ENCODE peak calls at places on chromosomes 1 and 21, in four cellular contexts. M, T, C and X are unnamed samples.

GRCh38 chr1:154075746-154076145 is 79.1 kb downstream of the NUP210L start:
- DNase-seq in M (no peak), T (no peak), C (no peak), X (no peak)

GRCh38 chr1:6471086-6471841 is 5.3 kb upstream of the TNFRSF25 start:
- DNase-seq in M (no peak), T (no peak), C (no peak), X (peak)

GRCh38 chr1:40153073-40153770 is 8.0 kb upstream of the RLF start:
- DNase-seq in M (peak), T (peak), C (peak), X (no peak)

GRCh38 chr1:86227026-86227425 is 70.5 kb upstream of the COL24A1 start:
- DNase-seq in M (no peak), T (no peak), C (no peak), X (no peak)

GRCh38 chr21:35099310-35099709 is 50.2 kb upstream of the RUNX1 start:
- DNase-seq in M (no peak), T (no peak), C (no peak), X (no peak)

GRCh38 chr1:204190212-204191211 is 5.8 kb downstream of the KISS1 start:
- DNase-seq in M (no peak), T (no peak), C (peak), X (peak)

GRCh38 chr1:83931658-83932253 is 67.2 kb downstream of the TTLL7 start:
- DNase-seq in M (no peak), T (peak), C (peak), X (peak)

GRCh38 chr1:192592981-192593683 is 17.6 kb downstream of the RGS1 start:
- DNase-seq in M (no peak), T (no peak), C (no peak), X (no peak)

GRCh38 chr1:230243583-230244377 is 176.7 kb downstream of the GALNT2 start:
- DNase-seq in M (no peak), T (no peak), C (no peak), X (no peak)

GRCh38 chr1:242245255-242245654 is 246.4 kb upstream of the MAP1LC3C start:
- DNase-seq in M (no peak), T (no peak), C (no peak), X (no peak)
- TF ChIP-seq NFIC in M (no peak), T (no peak), C (no peak), X (no peak)

GRCh38 chr1:77394166-77394565 is 112.3 kb downstream of the AK5 start:
- DNase-seq in M (no peak), T (no peak), C (no peak), X (no peak)
- TF ChIP-seq ZBTB33 in M (no peak), T (no peak), C (no peak), X (no peak)

GRCh38 chr1:11273595-11274234 is 717 bp downstream of the UBIAD1 start:
- DNase-seq in M (no peak), T (no peak), C (no peak), X (no peak)
- TF ChIP-seq NFIC in M (no peak), T (no peak), C (no peak), X (no peak)

DNA sequence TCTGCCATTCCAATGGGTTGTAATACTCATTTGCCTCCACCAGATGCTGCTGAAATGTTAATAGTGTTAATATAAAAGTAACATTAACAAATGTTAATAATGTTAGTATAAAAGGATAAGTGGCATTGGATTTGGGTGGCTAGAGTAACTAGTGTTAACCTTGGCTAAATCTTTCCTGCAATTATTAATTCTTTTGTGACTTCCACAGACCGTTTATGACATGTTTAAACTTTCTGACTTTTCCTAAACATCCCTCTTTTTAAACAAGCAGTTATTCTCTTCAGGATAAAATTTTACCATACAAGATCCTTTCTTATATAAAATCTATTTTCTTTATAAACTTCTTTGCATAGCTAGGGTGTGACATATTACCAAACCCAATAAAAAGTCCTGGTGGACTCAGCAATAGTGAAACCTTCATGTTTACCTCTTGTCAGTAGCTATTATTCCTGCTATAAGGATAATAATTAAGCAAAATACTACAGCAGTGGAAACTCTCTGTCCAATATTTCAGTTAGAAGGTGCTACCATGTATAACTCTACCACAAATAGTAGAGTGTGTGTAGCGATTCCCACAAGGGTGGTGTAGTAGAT is 41.5 kb downstream of the CCDC30 start:
- DNase-seq in M (no peak), T (no peak), C (no peak), X (no peak)
- TF ChIP-seq ZBTB33 in M (no peak), T (no peak), C (no peak), X (no peak)

DNA sequence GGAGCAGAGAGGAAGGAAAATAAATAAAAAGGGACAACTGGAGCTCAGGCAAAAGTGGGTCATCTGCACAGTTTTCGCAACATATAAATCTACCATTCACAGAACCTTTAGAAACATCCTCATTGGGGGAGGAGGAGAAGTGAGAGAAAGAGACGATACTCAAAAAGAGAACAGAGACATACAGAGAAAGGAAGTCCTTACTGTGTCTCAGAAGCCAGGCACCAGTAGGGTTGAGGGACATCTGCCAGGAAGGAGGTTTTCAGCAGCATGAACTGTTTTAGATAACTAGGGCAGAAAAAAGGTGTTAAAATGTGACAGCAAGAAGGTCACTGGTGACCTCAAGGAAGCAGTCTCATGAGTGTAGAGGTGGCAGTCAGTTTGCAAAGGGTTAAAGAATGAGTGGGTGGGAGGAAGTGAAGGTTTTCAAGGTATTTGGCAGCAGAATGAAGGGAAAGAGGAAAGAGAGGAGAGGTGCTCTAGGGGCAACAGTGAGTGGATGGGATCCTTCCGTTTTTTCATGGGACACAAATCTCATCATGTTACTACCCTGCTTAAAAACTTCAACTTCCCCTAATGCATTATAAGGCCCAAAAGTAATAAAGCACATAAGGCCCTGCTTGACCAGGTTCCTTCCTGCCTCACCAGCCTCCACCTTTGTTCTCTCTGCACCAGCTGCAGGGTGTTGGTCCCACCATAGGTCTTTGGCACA is 9.5 kb downstream of the JAK1 start:
- DNase-seq in M (peak), T (no peak), C (no peak), X (peak)
- TF ChIP-seq NFIC in M (no peak), T (no peak), C (no peak), X (peak)

GRCh38 chr1:2474104-2474787 is 1.8 kb upstream of the PLCH2 start:
- DNase-seq in M (no peak), T (peak), C (no peak), X (peak)
- TF ChIP-seq ZBTB33 in M (no peak), T (no peak), C (no peak), X (no peak)

DNA sequence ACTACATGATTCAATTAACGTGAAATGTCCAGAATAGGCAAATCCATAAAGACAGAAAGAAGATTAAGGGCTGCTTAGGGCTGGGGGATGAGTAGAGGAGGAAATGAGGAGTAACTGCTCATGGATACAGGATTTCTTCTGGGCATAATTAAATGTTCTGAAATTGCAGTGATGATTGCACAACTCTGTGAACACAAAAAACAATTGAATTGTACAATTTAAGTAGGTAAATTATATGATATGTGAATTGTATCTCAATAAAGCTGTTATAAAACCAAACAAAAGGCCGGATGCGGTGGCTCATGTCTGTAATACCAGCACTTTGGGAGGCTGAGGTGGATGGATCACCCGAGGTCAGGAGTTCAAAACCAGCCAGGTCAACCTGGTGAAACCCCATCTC is 52.2 kb downstream of the RERE start:
- DNase-seq in M (no peak), T (no peak), C (no peak), X (no peak)
- TF ChIP-seq NFIC in M (no peak), T (no peak), C (no peak), X (no peak)